ENCODE peak calls at places on chromosomes 1 and 21, in five cellular contexts. One of them, this sample, is unnamed.

GRCh38 chr1:204171751-204172178 is 5.6 kb upstream of the REN start:
- DNase-seq in DMS153: no peak
- DNase-seq in EH: peak; percentile 80
- DNase-seq in A549: peak; percentile 49
- DNase-seq in HAP-1: no peak
- DNase-seq in this sample: no peak

GRCh38 chr1:44423706-44424546 is 18.9 kb downstream of the RNF220 start:
- DNase-seq in DMS153: no peak
- DNase-seq in EH: peak; percentile 70
- DNase-seq in A549: no peak
- DNase-seq in HAP-1: no peak
- DNase-seq in this sample: no peak

GRCh38 chr1:223001653-223002634 is 141.1 kb downstream of the TLR5 start:
- DNase-seq in DMS153: peak; percentile 66
- DNase-seq in EH: no peak
- DNase-seq in A549: peak; percentile 9
- DNase-seq in HAP-1: no peak
- DNase-seq in this sample: no peak

GRCh38 chr1:218299416-218299815 is 14.3 kb downstream of the RRP15 start:
- DNase-seq in DMS153: no peak
- DNase-seq in EH: peak; percentile 74
- DNase-seq in A549: peak; percentile 62
- DNase-seq in HAP-1: no peak
- DNase-seq in this sample: no peak

GRCh38 chr21:42218836-42219605 is at the start of gene ABCG1:
- DNase-seq in DMS153: peak; percentile 3
- DNase-seq in EH: no peak
- DNase-seq in A549: no peak
- DNase-seq in HAP-1: peak; percentile 32
- DNase-seq in this sample: peak; percentile 81

GRCh38 chr1:175192630-175193338 is at the start of gene KIAA0040:
- DNase-seq in DMS153: peak; percentile 48
- DNase-seq in EH: peak; percentile 73
- DNase-seq in A549: peak; percentile 62
- DNase-seq in HAP-1: peak; percentile 82
- DNase-seq in this sample: peak; percentile 80

GRCh38 chr1:55480396-55480795 is 265.2 kb upstream of the USP24 start:
- DNase-seq in DMS153: no peak
- DNase-seq in EH: no peak
- DNase-seq in A549: no peak
- DNase-seq in HAP-1: no peak
- DNase-seq in this sample: no peak

GRCh38 chr1:37473431-37474050 is 839 bp upstream of the ZC3H12A start:
- DNase-seq in DMS153: no peak
- DNase-seq in EH: peak; percentile 36
- DNase-seq in A549: peak; percentile 58
- DNase-seq in HAP-1: no peak
- DNase-seq in this sample: peak; percentile 53

GRCh38 chr1:151313501-151313900 is 13.7 kb downstream of the PI4KB start:
- DNase-seq in DMS153: no peak
- DNase-seq in EH: no peak
- DNase-seq in A549: no peak
- DNase-seq in HAP-1: no peak
- DNase-seq in this sample: no peak

GRCh38 chr1:42010381-42010780 is 91.7 kb upstream of the HIVEP3 start:
- DNase-seq in DMS153: no peak
- DNase-seq in EH: no peak
- DNase-seq in A549: no peak
- DNase-seq in HAP-1: no peak
- DNase-seq in this sample: no peak

GRCh38 chr1:228383773-228384172 is 22.9 kb downstream of the TRIM11 start:
- DNase-seq in DMS153: no peak
- DNase-seq in EH: no peak
- DNase-seq in A549: no peak
- DNase-seq in HAP-1: no peak
- DNase-seq in this sample: no peak

GRCh38 chr21:44315691-44316208 is 15.9 kb downstream of the PFKL start:
- DNase-seq in DMS153: no peak
- DNase-seq in EH: no peak
- DNase-seq in A549: no peak
- DNase-seq in HAP-1: no peak
- DNase-seq in this sample: no peak

GRCh38 chr1:3265800-3266485 is 188.5 kb upstream of the ARHGEF16 start:
- DNase-seq in DMS153: no peak
- DNase-seq in EH: no peak
- DNase-seq in A549: no peak
- DNase-seq in HAP-1: no peak
- DNase-seq in this sample: no peak

This sample was measured in germinal center.